ENCODE peak calls at places on chromosomes 7 and 10, in four cellular contexts. V is thoracic aorta, C is GM23248, U is neuronal stem cell. Q is an unnamed sample.

GRCh38 chr10:120221873-120222485 is 235.0 kb upstream of the PLPP4 start:
- DNase-seq in V (no peak), C (peak; percentile 80), U (no peak), Q (peak; percentile 6)

GRCh38 chr10:17406036-17406834 is 48.2 kb downstream of the ST8SIA6 start:
- DNase-seq in V (no peak), C (no peak), U (no peak), Q (no peak)

GRCh38 chr7:105429746-105430612 is 41.3 kb upstream of the SRPK2 start:
- DNase-seq in V (no peak), C (peak; percentile 57), U (no peak), Q (peak; percentile 90)

GRCh38 chr7:129607471-129608120 is 3.9 kb upstream of the NRF1 start:
- DNase-seq in V (no peak), C (peak; percentile 62), U (no peak), Q (no peak)

GRCh38 chr7:88942815-88943501 is 147.4 kb upstream of the TEX47 start:
- DNase-seq in V (no peak), C (no peak), U (no peak), Q (no peak)

GRCh38 chr7:139618482-139619366 is 95.2 kb downstream of the CLEC2L start:
- DNase-seq in V (no peak), C (peak; percentile 72), U (peak; percentile 27), Q (no peak)

GRCh38 chr10:111297351-111297848 is 220.6 kb downstream of the ADRA2A start:
- DNase-seq in V (no peak), C (peak; percentile 87), U (peak; percentile 29), Q (no peak)

GRCh38 chr7:22564511-22565045 is 64.6 kb upstream of the STEAP1B start:
- DNase-seq in V (no peak), C (peak; percentile 88), U (no peak), Q (no peak)

GRCh38 chr7:98703916-98704315 is 86.8 kb downstream of the NPTX2 start:
- DNase-seq in V (no peak), C (no peak), U (no peak), Q (no peak)

GRCh38 chr7:129499915-129500463 is 2.3 kb upstream of the SMKR1 start:
- DNase-seq in V (no peak), C (no peak), U (no peak), Q (no peak)

GRCh38 chr7:117025891-117026290 is 72.6 kb downstream of the ST7 start:
- DNase-seq in V (no peak), C (no peak), U (no peak), Q (no peak)

GRCh38 chr10:96442017-96442643 is 71.6 kb downstream of the TLL2 start:
- DNase-seq in V (no peak), C (no peak), U (no peak), Q (no peak)

GRCh38 chr10:106311590-106311989 is 852.9 kb downstream of the SORCS1 start:
- DNase-seq in V (no peak), C (no peak), U (no peak), Q (no peak)

GRCh38 chr10:117946525-117947070 is 100.1 kb downstream of the RAB11FIP2 start:
- DNase-seq in V (no peak), C (peak; percentile 71), U (no peak), Q (no peak)

GRCh38 chr10:58976254-58976653 is 200.2 kb upstream of the PHYHIPL start:
- DNase-seq in V (no peak), C (no peak), U (no peak), Q (no peak)

GRCh38 chr10:132666733-132667612 is 119.0 kb downstream of the NKX6-2 start:
- DNase-seq in V (no peak), C (peak; percentile 12), U (no peak), Q (no peak)

GRCh38 chr10:61975107-61975932 is 73.8 kb downstream of the ARID5B start:
- DNase-seq in V (no peak), C (peak; percentile 94), U (no peak), Q (no peak)

GRCh38 chr10:58647770-58648169 is 135.1 kb downstream of the BICC1 start:
- DNase-seq in V (no peak), C (peak; percentile 50), U (no peak), Q (no peak)

GRCh38 chr7:5767066-5767465 is 14.4 kb downstream of the RNF216 start:
- DNase-seq in V (no peak), C (peak; percentile 31), U (no peak), Q (no peak)

GRCh38 chr7:143381427-143382125 is 431 bp downstream of the ZYX start:
- DNase-seq in V (no peak), C (peak; percentile 72), U (no peak), Q (no peak)

GRCh38 chr10:49187950-49188761 is at the start of gene TMEM273:
- DNase-seq in V (no peak), C (no peak), U (no peak), Q (no peak)

GRCh38 chr10:49189422-49189821 is 1.2 kb upstream of the TMEM273 start:
- DNase-seq in V (no peak), C (no peak), U (no peak), Q (no peak)

GRCh38 chr10:49187044-49187484 is 1.1 kb downstream of the TMEM273 start:
- DNase-seq in V (no peak), C (no peak), U (no peak), Q (no peak)

GRCh38 chr10:49194212-49194920 is 6.2 kb upstream of the TMEM273 start:
- DNase-seq in V (no peak), C (no peak), U (no peak), Q (no peak)

GRCh38 chr10:49191349-49191748 is 3.2 kb upstream of the TMEM273 start:
- DNase-seq in V (no peak), C (no peak), U (no peak), Q (no peak)
- H3K9me3 ChIP-seq in V (no peaks in the 10 kb centered on the region), C (no peaks in the 10 kb centered on the region), U (no peaks in the 10 kb centered on the region), Q (no peaks in the 10 kb centered on the region)

DNA sequence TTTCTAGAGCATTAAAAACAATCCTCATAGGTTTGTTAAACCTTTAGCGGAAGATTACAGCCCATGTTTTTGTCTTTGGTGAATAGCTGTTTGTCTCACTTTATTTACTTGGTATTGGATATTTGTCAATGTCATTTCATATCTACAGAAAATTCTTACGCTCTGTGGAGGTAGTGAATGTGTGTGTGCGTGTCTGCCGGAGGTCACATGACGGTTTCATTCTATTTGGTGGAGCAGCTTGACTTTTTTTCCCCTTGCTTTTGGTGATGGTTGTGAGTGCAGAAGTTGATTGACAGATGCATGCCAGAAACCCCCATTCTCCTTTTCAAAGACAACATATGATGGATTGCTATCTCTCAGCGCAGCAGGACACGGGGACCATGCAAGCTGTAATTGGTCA is at the start of gene POU6F2:
- DNase-seq in V (no peak), C (no peak), U (no peak), Q (no peak)
- H3K27ac ChIP-seq in V (no peak within 1 kb of the TSS), C (no peak within 1 kb of the TSS), U (no peak within 1 kb of the TSS), Q (no peak within 1 kb of the TSS)

DNA sequence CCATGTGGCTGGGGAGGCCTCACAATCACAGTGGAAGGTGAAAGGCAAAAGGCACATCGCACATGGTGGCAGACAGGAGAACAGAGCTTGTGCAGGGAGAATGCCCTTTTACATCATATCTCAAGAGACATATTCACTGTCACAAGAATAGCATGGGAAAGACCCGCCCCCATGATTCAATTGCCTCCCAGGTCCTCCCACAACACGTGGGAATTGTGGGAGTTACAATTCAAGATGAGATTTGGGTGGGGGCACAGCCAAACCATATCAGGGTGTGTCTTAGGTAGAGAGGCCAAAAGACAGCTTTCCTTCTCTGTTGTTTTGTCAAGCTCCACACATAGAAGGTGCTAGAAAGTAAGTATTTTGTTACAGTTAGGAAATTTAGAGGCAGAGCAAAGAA is 20.8 kb upstream of the SLC26A5 start:
- DNase-seq in V (no peak), C (no peak), U (no peak), Q (no peak)
- H3K9me3 ChIP-seq in V (no peaks in the 10 kb centered on the region), C (no peaks in the 10 kb centered on the region), U (no peaks in the 10 kb centered on the region), Q (no peaks in the 10 kb centered on the region)

GRCh38 chr10:124744688-124745055 is 494 bp upstream of the FAM53B start:
- DNase-seq in V (no peak), C (peak; percentile 76), U (no peak), Q (no peak)
- H3K27ac ChIP-seq in V (peak overlapping the region; percentile 53), C (peak overlapping the region; percentile 72), U (peak overlapping the region; percentile 44), Q (no peak overlapping the region)

DNA sequence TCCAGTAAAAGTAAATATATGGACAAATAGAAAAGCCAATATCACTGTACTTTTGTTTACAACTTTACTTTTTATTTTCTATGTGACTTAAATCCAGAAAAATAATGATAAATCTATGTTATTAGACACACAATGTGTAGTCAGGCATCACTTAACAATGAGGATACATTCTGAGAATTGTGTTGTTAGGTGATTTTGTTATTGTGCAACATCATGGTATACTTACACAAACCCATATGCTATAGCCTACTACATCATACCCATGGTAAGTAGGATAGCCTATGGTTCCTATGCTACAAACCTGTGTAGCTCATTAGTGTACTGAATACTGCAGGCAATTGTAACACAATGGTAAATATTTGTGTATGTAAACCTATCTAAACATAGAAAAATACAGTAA is 781.7 kb upstream of the GHITM start:
- DNase-seq in V (no peak), C (no peak), U (no peak), Q (no peak)
- H3K9me3 ChIP-seq in V (peaks cover 7% of the 10 kb centered on the region), C (no peaks in the 10 kb centered on the region), U (peaks cover 1% of the 10 kb centered on the region), Q (no peaks in the 10 kb centered on the region)

Q was measured in SK-N-MC.